ENCODE peak calls at places on chromosomes 5 and 9, in ten cellular contexts. T is suprapubic skin; W is effector CD4-positive, alpha-beta T cell; Z is activated CD8-positive, alpha-beta memory T cell treated with anti-CD3 and anti-CD28 coated beads, Interleukin-2, amount 50 U/mL, for 4 hours; H is nucleus accumbens; D is EL; Q is amniotic stem cell; S is activated naive CD4-positive, alpha-beta T cell treated with Interleukin-2 at 50 U/mL for 16 hours; K is left lung; R is stimulated activated CD8-positive, alpha-beta memory T cell treated with anti-CD3 and anti-CD28 coated beads, Interleukin-2, amount 100 ng/mL, for 48 hours. O is an unnamed sample.
A peak's percentile ranks its signal among the peaks of the same experiment; 100 is the strongest.

GRCh38 chr5:142012186-142012785 is 541 bp downstream of the GNPDA1 start:
- DNase-seq in T (peak; percentile 76), W (peak; percentile 19), Z (peak; percentile 68), H (peak; percentile 61), D (peak; percentile 46), Q (no peak), S (peak; percentile 69), K (peak; percentile 59), R (peak; percentile 67), O (no peak)

GRCh38 chr9:93010056-93010455 is 48.4 kb upstream of the SUSD3 start:
- DNase-seq in T (no peak), W (no peak), Z (no peak), H (no peak), D (no peak), Q (no peak), S (no peak), K (no peak), R (no peak), O (no peak)

GRCh38 chr9:128847803-128848202 is 18.2 kb upstream of the SPOUT1 start:
- DNase-seq in T (no peak), W (no peak), Z (no peak), H (no peak), D (no peak), Q (no peak), S (no peak), K (no peak), R (no peak), O (no peak)

GRCh38 chr5:57191986-57192385 is 18.1 kb downstream of the GPBP1 start:
- DNase-seq in T (no peak), W (no peak), Z (no peak), H (no peak), D (no peak), Q (no peak), S (no peak), K (no peak), R (no peak), O (no peak)

GRCh38 chr5:171168177-171168576 is 140.9 kb upstream of the TLX3 start:
- DNase-seq in T (no peak), W (no peak), Z (no peak), H (no peak), D (no peak), Q (no peak), S (no peak), K (no peak), R (no peak), O (no peak)

GRCh38 chr5:139470821-139471300 is at the start of gene SMIM33:
- DNase-seq in T (no peak), W (peak; percentile 23), Z (no peak), H (no peak), D (no peak), Q (no peak), S (peak; percentile 42), K (no peak), R (no peak), O (peak; percentile 58)

GRCh38 chr5:75734913-75735789 is 17.9 kb upstream of the POC5 start:
- DNase-seq in T (no peak), W (no peak), Z (no peak), H (peak; percentile 18), D (peak; percentile 13), Q (no peak), S (peak; percentile 11), K (no peak), R (no peak), O (no peak)

GRCh38 chr5:87195104-87195581 is 72.5 kb upstream of the RASA1 start:
- DNase-seq in T (no peak), W (no peak), Z (no peak), H (no peak), D (peak; percentile 77), Q (peak; percentile 45), S (peak; percentile 4), K (no peak), R (no peak), O (no peak)

O was measured in stimulated activated effector memory CD8-positive, alpha-beta T cell treated with anti-CD3 and anti-CD28 coated beads, Interleukin-12 subunit alpha, Interleukin-12 subunit beta, amount 100 ng/mL, for 72 hours.